ENCODE peak calls at places on chromosomes 4 and X, in six cellular contexts. M, I, Q, Y, Z and R are unnamed samples. For H3K4me1, the result is how much of the 10 kb centered on the place peaks cover.

GRCh38 chr4:29277381-29277780 is 1442.8 kb upstream of the PCDH7 start:
- DNase-seq in M (peak), I (no peak), Q (no peak), Y (no peak), Z (peak), R (no peak)

GRCh38 chr4:113732-114131 is 10.6 kb upstream of the ZNF718 start:
- DNase-seq in M (no peak), I (no peak), Q (no peak), Y (no peak), Z (no peak), R (no peak)

GRCh38 chr4:174225247-174226054 is 58.0 kb downstream of the FBXO8 start:
- DNase-seq in M (no peak), I (no peak), Q (no peak), Y (no peak), Z (no peak), R (no peak)

GRCh38 chr4:172095161-172095560 is 282.0 kb downstream of the GALNTL6 start:
- DNase-seq in M (no peak), I (no peak), Q (no peak), Y (no peak), Z (no peak), R (no peak)

GRCh38 chrX:11770320-11770719 is 12.3 kb downstream of the MSL3 start:
- DNase-seq in M (peak), I (no peak), Q (no peak), Y (peak), Z (peak), R (no peak)

GRCh38 chrX:118545510-118545909 is 49.9 kb downstream of the DOCK11 start:
- DNase-seq in M (peak), I (no peak), Q (no peak), Y (no peak), Z (no peak), R (no peak)

GRCh38 chrX:102712216-102712966 is at the start of gene GPRASP2:
- DNase-seq in M (no peak), I (no peak), Q (peak), Y (peak), Z (peak), R (no peak)

GRCh38 chrX:1582686-1583437 is 8.5 kb upstream of the AKAP17A start:
- DNase-seq in M (no peak), I (no peak), Q (no peak), Y (no peak), Z (peak), R (no peak)

GRCh38 chr4:163269874-163270273 is 62.5 kb downstream of the NPY1R start:
- DNase-seq in M (no peak), I (no peak), Q (no peak), Y (no peak), Z (no peak), R (no peak)

GRCh38 chrX:107146670-107147069 is 28.0 kb upstream of the RBM41 start:
- DNase-seq in M (peak), I (no peak), Q (no peak), Y (no peak), Z (peak), R (no peak)

GRCh38 chr4:172573899-172574298 is 594.7 kb upstream of the GALNT7 start:
- DNase-seq in M (no peak), I (no peak), Q (no peak), Y (no peak), Z (no peak), R (no peak)

GRCh38 chr4:801436-802124 is 24.3 kb downstream of the CPLX1 start:
- DNase-seq in M (no peak), I (no peak), Q (no peak), Y (no peak), Z (no peak), R (no peak)

GRCh38 chr4:23614284-23614892 is 275.5 kb downstream of the PPARGC1A start:
- DNase-seq in M (peak), I (peak), Q (no peak), Y (no peak), Z (peak), R (peak)

GRCh38 chrX:135112096-135112729 is 8.1 kb downstream of the ETDB start:
- DNase-seq in M (peak), I (no peak), Q (no peak), Y (peak), Z (peak), R (no peak)

GRCh38 chr4:167129146-167129545 is 105.1 kb downstream of the SPOCK3 start:
- DNase-seq in M (no peak), I (no peak), Q (no peak), Y (no peak), Z (no peak), R (no peak)

DNA sequence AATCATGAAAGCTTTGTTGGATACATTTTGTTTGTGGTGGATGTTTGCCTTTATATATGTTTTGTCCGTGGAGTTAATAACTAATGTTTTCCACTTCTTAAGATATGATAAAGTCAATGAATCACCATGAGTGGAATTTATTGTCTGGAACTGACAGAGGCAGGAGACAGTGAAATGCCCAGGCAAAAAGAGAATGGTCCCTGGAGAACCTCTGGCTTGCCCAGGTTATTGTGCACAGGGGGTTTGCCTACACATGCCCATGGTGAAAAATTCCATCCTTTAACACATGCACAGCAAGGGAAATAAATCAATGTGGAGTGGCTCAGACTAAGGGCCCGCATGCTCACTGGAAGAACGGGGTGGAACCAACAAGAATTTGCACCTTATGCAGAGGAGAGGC is 964.3 kb upstream of the GRIA3 start:
- DNase-seq in M (no peak), I (no peak), Q (no peak), Y (no peak), Z (no peak), R (no peak)
- H3K4me3 ChIP-seq in M (no peak), I (no peak), Q (no peak), Y (no peak), Z (no peak), R (no peak)

GRCh38 chrX:55056820-55057690 is 17.8 kb upstream of the PAGE2B start:
- DNase-seq in M (peak), I (no peak), Q (no peak), Y (peak), Z (peak), R (no peak)
- H3K4me1 ChIP-seq in M (under half), I (under half), Q (under half), Y (under half), Z (under half), R (under half)

GRCh38 chr4:13531609-13531998 is 12.7 kb downstream of the NKX3-2 start:
- DNase-seq in M (no peak), I (no peak), Q (no peak), Y (no peak), Z (no peak), R (no peak)
- H3K4me3 ChIP-seq in M (no peak), I (peak), Q (no peak), Y (no peak), Z (no peak), R (no peak)

GRCh38 chrX:23790147-23790497 is 7.1 kb downstream of the SAT1 start:
- DNase-seq in M (no peak), I (no peak), Q (no peak), Y (no peak), Z (no peak), R (no peak)
- H3K4me1 ChIP-seq in M (under half), I (under half), Q (under half), Y (under half), Z (under half), R (under half)

DNA sequence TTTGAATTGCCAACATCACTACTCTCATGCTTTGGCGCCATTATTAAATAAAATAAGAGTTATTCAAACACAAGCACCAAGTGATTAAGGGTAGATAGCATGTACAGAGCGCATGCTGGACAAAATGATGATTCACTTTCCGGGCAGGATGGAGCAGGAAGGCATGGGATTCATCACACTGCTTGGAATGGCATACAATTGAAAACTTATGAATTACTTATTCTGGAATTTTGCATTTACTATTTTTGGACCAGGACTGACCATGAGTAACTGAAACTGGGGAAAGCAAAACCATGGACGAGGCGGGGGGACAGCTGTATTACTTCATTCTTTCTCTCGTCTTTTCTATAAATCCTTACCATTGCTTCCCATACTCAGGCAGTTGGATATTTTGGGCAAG is 28.5 kb upstream of the FGF5 start:
- DNase-seq in M (peak), I (no peak), Q (no peak), Y (no peak), Z (peak), R (no peak)
- H3K4me3 ChIP-seq in M (peak), I (no peak), Q (no peak), Y (no peak), Z (no peak), R (no peak)

DNA sequence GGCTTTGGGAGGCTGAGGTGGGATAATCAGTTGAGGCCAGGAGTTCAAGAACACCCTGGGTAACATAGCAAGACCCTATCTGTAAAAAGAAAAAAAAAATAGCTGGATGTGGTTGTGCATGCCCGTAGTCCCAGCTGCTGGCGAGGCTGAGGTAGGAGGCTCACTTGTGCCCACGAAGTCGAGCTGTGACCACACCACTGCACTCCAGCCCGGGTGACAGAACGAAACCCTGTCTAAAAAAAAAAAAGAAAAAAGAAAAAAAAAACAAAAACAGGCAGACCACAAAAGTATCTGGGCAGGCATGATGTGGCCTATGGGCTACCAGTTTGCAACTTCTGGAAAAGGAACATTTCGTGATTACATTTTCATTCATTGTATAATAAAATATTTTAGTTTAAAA is 38.1 kb upstream of the RASGEF1B start:
- DNase-seq in M (no peak), I (no peak), Q (no peak), Y (no peak), Z (no peak), R (no peak)
- H3K4me1 ChIP-seq in M (under half), I (under half), Q (under half), Y (under half), Z (under half), R (under half)

DNA sequence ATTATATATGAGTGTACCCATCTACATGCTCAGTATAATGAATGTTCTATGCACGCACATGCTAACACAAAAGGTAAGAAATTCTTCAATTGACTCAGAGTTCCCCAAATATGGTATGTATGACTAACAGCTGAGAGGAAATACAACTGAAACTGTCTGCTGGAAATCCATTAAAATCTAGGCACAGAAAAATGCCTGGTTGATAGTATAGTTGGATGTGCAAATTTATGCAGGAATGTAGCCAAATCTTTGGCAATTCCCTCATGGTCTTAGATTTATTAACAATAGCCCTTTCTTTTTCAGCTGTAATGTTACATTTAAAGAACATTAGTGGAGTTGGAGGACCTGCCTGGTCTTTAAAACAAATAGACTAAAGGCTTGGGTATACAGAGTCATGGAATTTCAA is 5.5 kb downstream of the CAMK2D start:
- DNase-seq in M (peak), I (no peak), Q (no peak), Y (no peak), Z (peak), R (no peak)
- H3K4me3 ChIP-seq in M (no peak), I (no peak), Q (peak), Y (no peak), Z (no peak), R (no peak)